ENCODE peak calls at places on chromosomes 5 and 9, in eight cellular contexts. M is AG10803, R is AG04450, P is lower lobe of right lung, U is mucosa of descending colon, Y is psoas muscle, I is foreskin fibroblast, B is GM06990. F is an unnamed sample.

GRCh38 chr9:100428871-100429654 is 2.1 kb downstream of the MSANTD3 start:
- DNase-seq in B (no peak), M (peak), P (no peak), I (peak), R (peak), Y (no peak), U (peak), F (peak)

GRCh38 chr9:69755205-69755604 is 4.6 kb downstream of the PTAR1 start:
- DNase-seq in U (no peak), I (no peak), M (no peak), R (no peak), Y (no peak), B (no peak), P (no peak), F (no peak)

GRCh38 chr5:14182761-14183160 is 39.6 kb downstream of the TRIO start:
- DNase-seq in M (no peak), B (no peak), I (no peak), P (no peak), U (no peak), Y (no peak), R (no peak), F (no peak)

GRCh38 chr5:144084971-144085370 is 85.5 kb downstream of the YIPF5 start:
- DNase-seq in U (no peak), I (no peak), B (no peak), M (no peak), P (no peak), Y (no peak), R (no peak), F (no peak)

GRCh38 chr5:22852807-22853670 is at the start of gene CDH12:
- DNase-seq in I (no peak), Y (no peak), R (no peak), U (no peak), P (no peak), B (no peak), M (no peak), F (no peak)

GRCh38 chr5:114010362-114010761 is 351.5 kb upstream of the KCNN2 start:
- DNase-seq in I (peak), B (no peak), P (no peak), R (peak), M (peak), Y (no peak), U (no peak), F (peak)

GRCh38 chr5:132023258-132024116 is 12.0 kb upstream of the ACSL6 start:
- DNase-seq in P (no peak), U (no peak), Y (peak), M (no peak), I (no peak), B (no peak), R (no peak), F (no peak)

GRCh38 chr9:134325813-134326753 is at the start of gene RXRA:
- DNase-seq in U (peak), R (peak), P (peak), B (peak), Y (peak), I (peak), M (peak), F (peak)

GRCh38 chr5:154460172-154460571 is 14.4 kb downstream of the SAP30L start:
- DNase-seq in M (no peak), Y (no peak), U (no peak), P (no peak), I (no peak), R (no peak), B (no peak), F (no peak)

GRCh38 chr9:121026768-121027167 is 23.3 kb downstream of the C5 start:
- DNase-seq in M (no peak), I (no peak), Y (no peak), B (no peak), P (no peak), U (no peak), R (no peak), F (no peak)

GRCh38 chr5:136026636-136027035 is 2.2 kb upstream of the TGFBI start:
- DNase-seq in Y (no peak), U (no peak), I (no peak), B (no peak), M (no peak), R (no peak), P (no peak), F (no peak)

GRCh38 chr5:81247441-81247972 is 14.4 kb downstream of the CKMT2 start:
- DNase-seq in M (peak), Y (no peak), B (no peak), I (peak), R (peak), P (no peak), U (no peak), F (no peak)

GRCh38 chr9:15346837-15347236 is 39.8 kb upstream of the TTC39B start:
- DNase-seq in M (no peak), I (no peak), B (no peak), P (no peak), Y (no peak), R (no peak), U (no peak), F (no peak)

GRCh38 chr9:14215614-14216013 is 98.3 kb downstream of the NFIB start:
- DNase-seq in U (no peak), R (no peak), P (no peak), M (no peak), Y (no peak), I (no peak), B (no peak), F (no peak)

GRCh38 chr5:44603496-44604272 is 205.1 kb upstream of the MRPS30 start:
- DNase-seq in P (no peak), I (no peak), B (no peak), U (no peak), Y (no peak), R (no peak), M (no peak), F (no peak)

GRCh38 chr5:34685485-34686197 is 29.5 kb downstream of the RAI14 start:
- DNase-seq in B (no peak), R (no peak), M (peak), U (no peak), I (peak), Y (no peak), P (no peak), F (no peak)

GRCh38 chr5:107985144-107985543 is 314.4 kb upstream of the EFNA5 start:
- DNase-seq in R (no peak), M (peak), Y (peak), B (no peak), I (no peak), P (no peak), U (peak), F (no peak)

GRCh38 chr9:121281614-121282291 is 13.8 kb downstream of the GSN start:
- DNase-seq in R (no peak), B (no peak), M (peak), U (peak), Y (peak), I (no peak), P (peak), F (no peak)

GRCh38 chr5:51829226-51829625 is 446.0 kb downstream of the ISL1 start:
- DNase-seq in P (no peak), I (no peak), Y (no peak), M (no peak), R (no peak), U (no peak), B (no peak), F (no peak)

GRCh38 chr5:82657036-82657699 is 379.0 kb upstream of the RPS23 start:
- DNase-seq in Y (no peak), B (no peak), U (no peak), M (no peak), P (no peak), R (no peak), I (no peak), F (no peak)

GRCh38 chr9:98306384-98307145 is 51.1 kb upstream of the TBC1D2 start:
- DNase-seq in U (no peak), Y (no peak), M (no peak), B (no peak), I (no peak), P (no peak), R (no peak), F (no peak)

GRCh38 chr9:127550277-127550676 is 61.8 kb upstream of the STXBP1 start:
- DNase-seq in I (no peak), M (no peak), P (no peak), R (no peak), U (no peak), B (no peak), Y (no peak), F (no peak)

GRCh38 chr5:150278916-150279315 is 10.7 kb downstream of the CAMK2A start:
- DNase-seq in P (no peak), M (peak), B (no peak), I (peak), U (no peak), Y (no peak), R (peak), F (peak)

GRCh38 chr5:56735845-56736641 is 79.3 kb upstream of the MAP3K1 start:
- DNase-seq in R (no peak), Y (no peak), P (no peak), I (no peak), B (peak), M (no peak), U (peak), F (no peak)

GRCh38 chr5:43192558-43193170 is 639 bp downstream of the NIM1K start:
- DNase-seq in Y (peak), P (peak), B (peak), M (peak), U (peak), I (peak), R (no peak), F (no peak)

GRCh38 chr5:53063791-53064190 is 45.8 kb downstream of the MOCS2 start:
- DNase-seq in M (peak), B (no peak), U (no peak), I (no peak), Y (no peak), R (no peak), P (no peak), F (no peak)

GRCh38 chr9:134629061-134629585 is 12.5 kb upstream of the COL5A1 start:
- DNase-seq in U (no peak), Y (no peak), I (no peak), R (no peak), B (no peak), P (peak), M (no peak), F (no peak)

GRCh38 chr9:11726659-11727058 is 966.5 kb upstream of the TYRP1 start:
- DNase-seq in U (no peak), B (no peak), Y (no peak), R (no peak), P (no peak), I (no peak), M (no peak), F (no peak)

GRCh38 chr5:168298949-168299348 is 7.5 kb downstream of the WWC1 start:
- DNase-seq in U (no peak), I (no peak), B (no peak), M (no peak), P (no peak), R (no peak), Y (no peak), F (no peak)

GRCh38 chr9:91077624-91078023 is 276.0 kb downstream of the SYK start:
- DNase-seq in B (no peak), P (no peak), Y (no peak), U (no peak), M (no peak), R (no peak), I (no peak), F (no peak)

GRCh38 chr5:76104027-76104426 is 20.8 kb downstream of the SV2C start:
- DNase-seq in U (peak), I (no peak), B (no peak), M (peak), R (no peak), Y (no peak), P (no peak), F (no peak)

GRCh38 chr9:124309665-124310064 is 51.9 kb downstream of the NEK6 start:
- DNase-seq in P (no peak), Y (no peak), R (peak), U (no peak), M (peak), B (no peak), I (peak), F (peak)

GRCh38 chr9:70668751-70669150 is 254.3 kb upstream of the KLF9 start:
- DNase-seq in Y (no peak), I (peak), R (no peak), M (peak), P (no peak), U (no peak), B (no peak), F (no peak)

GRCh38 chr9:35727676-35728040 is 4.3 kb downstream of the TLN1 start:
- DNase-seq in U (no peak), I (no peak), P (no peak), B (no peak), Y (no peak), M (no peak), R (no peak), F (no peak)
- H3K4me3 ChIP-seq in U (no peak), I (peak), P (peak), B (peak), Y (peak), M (peak), R (peak), F (peak)

DNA sequence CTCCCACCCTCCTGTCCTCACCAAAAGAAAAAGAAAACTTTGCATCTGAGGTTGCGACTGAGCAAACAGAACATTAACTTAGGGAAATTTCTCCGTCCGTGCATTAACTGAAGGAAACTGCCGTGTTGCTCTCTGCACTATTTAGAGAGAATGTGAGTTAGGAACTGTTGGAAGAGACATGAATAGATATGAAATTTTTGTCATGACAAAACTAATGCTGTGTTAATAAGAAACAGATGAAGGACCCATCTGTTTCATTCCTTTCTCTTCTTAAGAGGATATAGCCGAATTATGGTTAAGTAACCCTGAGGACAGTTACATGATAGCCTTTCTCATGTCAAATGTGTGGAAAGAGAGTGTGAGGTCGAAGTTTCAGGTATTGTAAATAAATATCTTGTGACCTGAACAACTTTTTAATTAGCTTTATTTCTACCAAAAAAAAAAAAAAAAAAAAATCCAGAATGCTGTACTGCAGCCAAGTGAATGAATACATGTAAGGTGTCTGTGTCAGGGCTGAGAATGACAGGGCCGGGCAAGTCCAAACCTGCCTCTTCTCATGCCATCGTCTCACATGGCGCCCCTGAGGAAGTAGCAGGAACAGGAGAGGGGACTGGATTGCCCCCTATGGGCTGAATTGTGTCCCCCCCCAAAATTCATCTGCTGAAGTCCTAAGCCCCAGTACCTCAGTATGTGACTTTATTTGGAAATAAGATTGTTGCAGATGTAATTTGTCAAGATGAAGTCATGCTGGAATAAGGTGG is 35.6 kb upstream of the ANKRD33B start:
- DNase-seq in U (no peak), Y (no peak), P (no peak), B (no peak), I (peak), R (no peak), M (peak), F (peak)
- TF ChIP-seq CTCF in U (no peak), Y (no peak), P (no peak), B (peak), I (no peak), R (peak), M (peak), F (no peak)

DNA sequence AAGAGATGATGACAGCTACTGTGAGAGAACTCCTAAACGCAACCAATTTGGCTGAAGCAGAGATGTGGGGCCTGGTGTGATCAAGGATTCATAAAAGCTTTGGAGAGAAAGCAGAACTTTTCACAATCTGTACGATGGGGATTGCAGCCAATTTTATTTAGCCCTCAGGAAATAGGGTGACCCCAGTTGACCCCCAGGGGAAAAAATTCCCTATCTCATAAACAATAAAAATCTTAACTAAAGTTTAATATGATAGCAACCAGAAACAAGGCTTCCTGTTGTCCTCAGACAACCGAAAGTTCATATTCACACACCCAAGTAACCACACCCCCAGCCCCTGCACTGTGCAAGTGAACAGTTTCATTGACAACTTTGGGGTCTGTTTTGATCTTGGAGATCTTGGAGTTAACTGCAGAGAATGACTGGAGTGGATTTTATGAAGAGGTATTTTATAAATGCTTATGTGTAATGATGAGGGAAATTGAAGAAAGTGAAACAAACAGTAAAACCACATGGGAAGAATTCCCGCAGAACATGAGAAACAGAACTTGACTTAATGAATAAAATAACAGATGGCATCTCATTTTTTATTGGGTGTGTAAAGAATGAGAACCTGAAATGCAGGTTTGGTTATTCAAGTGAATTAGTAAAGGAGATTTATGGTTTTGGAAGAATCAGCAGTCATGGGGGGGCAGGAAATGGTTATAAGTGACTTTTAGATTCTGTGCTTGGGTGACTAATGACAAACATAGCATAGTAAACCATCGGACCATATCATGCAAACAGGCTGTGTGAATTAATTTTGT is 94.5 kb downstream of the PDE4D start:
- DNase-seq in R (no peak), M (peak), B (peak), Y (no peak), I (no peak), U (peak), P (no peak), F (no peak)
- H3K4me3 ChIP-seq in R (no peak), M (peak), B (peak), Y (no peak), I (peak), U (no peak), P (peak), F (no peak)

GRCh38 chr5:54518146-54519082 is 855 bp downstream of the SNX18 start:
- DNase-seq in U (peak), P (peak), M (peak), B (peak), R (no peak), Y (peak), I (no peak), F (no peak)
- TF ChIP-seq CTCF in U (no peak), P (no peak), M (no peak), B (no peak), R (no peak), Y (no peak), I (no peak), F (peak)

DNA sequence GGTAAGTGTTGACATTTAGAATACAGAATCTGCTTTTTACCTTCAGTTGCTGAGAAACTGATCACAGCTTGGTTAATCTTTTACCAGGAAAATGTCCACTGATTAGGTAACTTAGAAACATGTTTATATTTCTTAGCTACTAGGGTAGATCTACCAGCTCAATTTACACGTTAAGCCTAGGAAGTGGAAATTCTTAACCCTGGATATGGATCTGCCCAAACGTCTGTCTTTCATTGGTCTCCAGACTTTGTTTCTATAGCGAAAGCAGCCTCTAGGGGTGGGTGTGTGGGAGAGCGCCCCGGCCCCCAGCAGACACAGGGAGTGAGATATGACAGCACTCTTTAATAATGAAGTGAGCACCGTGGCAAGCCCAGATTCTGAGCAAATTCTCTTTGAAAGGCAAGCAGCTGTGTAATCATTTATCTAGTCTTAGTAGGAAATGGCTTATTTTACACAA is 141.6 kb upstream of the ZNF608 start:
- DNase-seq in B (no peak), I (no peak), R (no peak), M (no peak), Y (no peak), U (peak), P (no peak), F (no peak)
- H3K4me3 ChIP-seq in B (no peak), I (no peak), R (no peak), M (no peak), Y (peak), U (no peak), P (no peak), F (no peak)

GRCh38 chr9:75088646-75089368 is 493 bp downstream of the OSTF1 start:
- DNase-seq in U (peak), B (peak), M (peak), I (peak), R (no peak), P (peak), Y (peak), F (no peak)
- TF ChIP-seq CTCF in U (no peak), B (no peak), M (peak), I (peak), R (peak), P (no peak), Y (peak), F (peak)